ENCODE peak calls at places on chromosomes 4 and X, in six cellular contexts. One of them, this sample, is unnamed.

GRCh38 chrX:71067727-71068051 is 445 bp downstream of the SNX12 start:
- DNase-seq in upper lobe of right lung: no peak
- DNase-seq in HCT116: no peak
- DNase-seq in cardiac muscle cell: no peak
- DNase-seq in heart right ventricle: no peak
- DNase-seq in PC-9: no peak
- DNase-seq in this sample: no peak

GRCh38 chr4:54837576-54838140 is 179.9 kb downstream of the KIT start:
- DNase-seq in upper lobe of right lung: no peak
- DNase-seq in HCT116: no peak
- DNase-seq in cardiac muscle cell: no peak
- DNase-seq in heart right ventricle: no peak
- DNase-seq in PC-9: no peak
- DNase-seq in this sample: no peak

GRCh38 chrX:81316163-81316562 is 114.3 kb downstream of the SH3BGRL start:
- DNase-seq in upper lobe of right lung: no peak
- DNase-seq in HCT116: no peak
- DNase-seq in cardiac muscle cell: peak
- DNase-seq in heart right ventricle: no peak
- DNase-seq in PC-9: no peak
- DNase-seq in this sample: no peak

GRCh38 chrX:128106630-128107029 is 54.4 kb upstream of the ACTRT1 start:
- DNase-seq in upper lobe of right lung: no peak
- DNase-seq in HCT116: no peak
- DNase-seq in cardiac muscle cell: no peak
- DNase-seq in heart right ventricle: no peak
- DNase-seq in PC-9: no peak
- DNase-seq in this sample: no peak

GRCh38 chr4:7166981-7167700 is 25.2 kb upstream of the SORCS2 start:
- DNase-seq in upper lobe of right lung: peak
- DNase-seq in HCT116: no peak
- DNase-seq in cardiac muscle cell: no peak
- DNase-seq in heart right ventricle: no peak
- DNase-seq in PC-9: no peak
- DNase-seq in this sample: no peak

GRCh38 chr4:17055788-17056187 is 157.3 kb upstream of the LDB2 start:
- DNase-seq in upper lobe of right lung: no peak
- DNase-seq in HCT116: no peak
- DNase-seq in cardiac muscle cell: peak
- DNase-seq in heart right ventricle: no peak
- DNase-seq in PC-9: no peak
- DNase-seq in this sample: no peak

GRCh38 chrX:15973299-15973698 is 118.7 kb upstream of the AP1S2 start:
- DNase-seq in upper lobe of right lung: no peak
- DNase-seq in HCT116: peak
- DNase-seq in cardiac muscle cell: peak
- DNase-seq in heart right ventricle: peak
- DNase-seq in PC-9: peak
- DNase-seq in this sample: no peak

GRCh38 chr4:77697860-77698599 is 92.4 kb downstream of the CXCL13 start:
- DNase-seq in upper lobe of right lung: no peak
- DNase-seq in HCT116: peak
- DNase-seq in cardiac muscle cell: peak
- DNase-seq in heart right ventricle: no peak
- DNase-seq in PC-9: peak
- DNase-seq in this sample: peak

GRCh38 chr4:159296061-159296460 is 193.2 kb downstream of the RAPGEF2 start:
- DNase-seq in upper lobe of right lung: no peak
- DNase-seq in HCT116: no peak
- DNase-seq in cardiac muscle cell: no peak
- DNase-seq in heart right ventricle: no peak
- DNase-seq in PC-9: no peak
- DNase-seq in this sample: no peak

GRCh38 chr4:28225689-28226353 is 1365.2 kb downstream of the STIM2 start:
- DNase-seq in upper lobe of right lung: no peak
- DNase-seq in HCT116: no peak
- DNase-seq in cardiac muscle cell: peak
- DNase-seq in heart right ventricle: no peak
- DNase-seq in PC-9: no peak
- DNase-seq in this sample: no peak

GRCh38 chr4:30722092-30722915 is 2.1 kb downstream of the PCDH7 start:
- DNase-seq in upper lobe of right lung: no peak
- DNase-seq in HCT116: no peak
- DNase-seq in cardiac muscle cell: no peak
- DNase-seq in heart right ventricle: no peak
- DNase-seq in PC-9: no peak
- DNase-seq in this sample: no peak

GRCh38 chr4:7890635-7891393 is 48.8 kb downstream of the AFAP1 start:
- DNase-seq in upper lobe of right lung: no peak
- DNase-seq in HCT116: no peak
- DNase-seq in cardiac muscle cell: peak
- DNase-seq in heart right ventricle: no peak
- DNase-seq in PC-9: no peak
- DNase-seq in this sample: no peak

GRCh38 chr4:121113680-121114079 is 41.3 kb upstream of the NDNF start:
- DNase-seq in upper lobe of right lung: no peak
- DNase-seq in HCT116: no peak
- DNase-seq in cardiac muscle cell: no peak
- DNase-seq in heart right ventricle: no peak
- DNase-seq in PC-9: no peak
- DNase-seq in this sample: no peak

GRCh38 chr4:146165840-146166239 is 9.7 kb upstream of the LSM6 start:
- DNase-seq in upper lobe of right lung: no peak
- DNase-seq in HCT116: no peak
- DNase-seq in cardiac muscle cell: peak
- DNase-seq in heart right ventricle: no peak
- DNase-seq in PC-9: peak
- DNase-seq in this sample: no peak

GRCh38 chr4:1200425-1201035 is 28.1 kb upstream of the SPON2 start:
- DNase-seq in upper lobe of right lung: peak
- DNase-seq in HCT116: no peak
- DNase-seq in cardiac muscle cell: peak
- DNase-seq in heart right ventricle: peak
- DNase-seq in PC-9: no peak
- DNase-seq in this sample: peak

GRCh38 chrX:120568047-120568446 is 7.3 kb upstream of the CUL4B start:
- DNase-seq in upper lobe of right lung: no peak
- DNase-seq in HCT116: no peak
- DNase-seq in cardiac muscle cell: no peak
- DNase-seq in heart right ventricle: no peak
- DNase-seq in PC-9: peak
- DNase-seq in this sample: no peak

GRCh38 chr4:139267301-139267700 is 12.7 kb downstream of the MGARP start:
- DNase-seq in upper lobe of right lung: no peak
- DNase-seq in HCT116: no peak
- DNase-seq in cardiac muscle cell: no peak
- DNase-seq in heart right ventricle: no peak
- DNase-seq in PC-9: no peak
- DNase-seq in this sample: no peak

GRCh38 chr4:89539374-89539773 is 231.8 kb upstream of the GPRIN3 start:
- DNase-seq in upper lobe of right lung: no peak
- DNase-seq in HCT116: no peak
- DNase-seq in cardiac muscle cell: peak
- DNase-seq in heart right ventricle: no peak
- DNase-seq in PC-9: no peak
- DNase-seq in this sample: no peak

GRCh38 chr4:78645853-78646757 is 94.5 kb downstream of the ANXA3 start:
- DNase-seq in upper lobe of right lung: no peak
- DNase-seq in HCT116: no peak
- DNase-seq in cardiac muscle cell: peak
- DNase-seq in heart right ventricle: peak
- DNase-seq in PC-9: peak
- DNase-seq in this sample: peak

GRCh38 chr4:54032558-54033135 is 31.8 kb downstream of the CHIC2 start:
- DNase-seq in upper lobe of right lung: no peak
- DNase-seq in HCT116: no peak
- DNase-seq in cardiac muscle cell: no peak
- DNase-seq in heart right ventricle: no peak
- DNase-seq in PC-9: no peak
- DNase-seq in this sample: no peak

GRCh38 chrX:1453390-1453783 is 678 bp upstream of the ASMTL start:
- DNase-seq in upper lobe of right lung: no peak
- DNase-seq in HCT116: no peak
- DNase-seq in cardiac muscle cell: no peak
- DNase-seq in heart right ventricle: no peak
- DNase-seq in PC-9: no peak
- DNase-seq in this sample: no peak

GRCh38 chrX:49273181-49273727 is 3.7 kb downstream of the PPP1R3F start:
- DNase-seq in upper lobe of right lung: no peak
- DNase-seq in HCT116: no peak
- DNase-seq in cardiac muscle cell: no peak
- DNase-seq in heart right ventricle: no peak
- DNase-seq in PC-9: no peak
- DNase-seq in this sample: no peak

GRCh38 chrX:155535866-155536265 is 76.9 kb downstream of the TMLHE start:
- DNase-seq in upper lobe of right lung: no peak
- DNase-seq in HCT116: no peak
- DNase-seq in cardiac muscle cell: no peak
- DNase-seq in heart right ventricle: no peak
- DNase-seq in PC-9: no peak
- DNase-seq in this sample: no peak

DNA sequence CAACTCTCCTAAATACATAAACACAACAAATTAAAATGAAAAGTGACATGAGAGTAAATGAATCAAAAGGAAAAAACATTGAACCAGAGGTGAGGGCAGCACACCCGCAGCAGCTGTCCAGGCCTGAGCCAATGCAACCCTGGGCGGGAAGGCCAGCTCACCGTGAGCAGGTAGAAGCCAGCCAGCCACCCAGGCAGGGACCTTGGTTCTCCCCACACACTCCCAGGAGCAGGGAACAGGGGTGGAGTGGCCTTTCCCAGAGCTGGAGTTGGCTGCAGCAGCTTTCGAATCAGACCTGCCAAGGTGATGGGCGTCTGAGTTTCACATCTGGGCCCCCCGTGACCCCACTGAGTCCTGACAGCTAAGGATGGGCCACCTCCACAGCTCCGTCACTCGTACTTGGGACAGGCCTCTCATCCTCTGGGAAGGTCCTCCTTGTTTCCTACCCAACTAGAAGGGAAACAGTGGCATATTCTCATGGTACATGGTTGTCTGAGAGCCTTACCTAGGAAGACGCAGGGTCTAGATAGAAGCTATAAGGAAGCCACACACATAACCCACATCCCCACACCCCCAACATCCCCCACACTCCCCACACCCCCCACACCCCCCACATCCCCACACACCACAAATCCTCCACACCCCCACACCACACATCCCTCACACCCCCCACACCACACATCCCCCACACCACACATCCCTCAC is 172.2 kb downstream of the DCLK2 start:
- DNase-seq in upper lobe of right lung: no peak
- DNase-seq in HCT116: no peak
- DNase-seq in cardiac muscle cell: no peak
- DNase-seq in heart right ventricle: no peak
- DNase-seq in PC-9: no peak
- DNase-seq in this sample: no peak
- H3K27ac ChIP-seq in upper lobe of right lung: no peak
- H3K27ac ChIP-seq in HCT116: no peak
- H3K27ac ChIP-seq in cardiac muscle cell: no peak
- H3K27ac ChIP-seq in heart right ventricle: no peak
- H3K27ac ChIP-seq in PC-9: no peak
- H3K27ac ChIP-seq in this sample: no peak

GRCh38 chr4:143763587-143763986 is 63.1 kb upstream of the FREM3 start:
- DNase-seq in upper lobe of right lung: no peak
- DNase-seq in HCT116: no peak
- DNase-seq in cardiac muscle cell: no peak
- DNase-seq in heart right ventricle: no peak
- DNase-seq in PC-9: no peak
- DNase-seq in this sample: no peak

GRCh38 chr4:143771269-143771668 is 70.8 kb upstream of the FREM3 start:
- DNase-seq in upper lobe of right lung: no peak
- DNase-seq in HCT116: no peak
- DNase-seq in cardiac muscle cell: no peak
- DNase-seq in heart right ventricle: no peak
- DNase-seq in PC-9: no peak
- DNase-seq in this sample: no peak

GRCh38 chr4:143762511-143762910 is 62.0 kb upstream of the FREM3 start:
- DNase-seq in upper lobe of right lung: no peak
- DNase-seq in HCT116: no peak
- DNase-seq in cardiac muscle cell: no peak
- DNase-seq in heart right ventricle: no peak
- DNase-seq in PC-9: no peak
- DNase-seq in this sample: no peak

GRCh38 chr4:143768007-143768591 is 67.6 kb upstream of the FREM3 start:
- DNase-seq in upper lobe of right lung: no peak
- DNase-seq in HCT116: peak
- DNase-seq in cardiac muscle cell: no peak
- DNase-seq in heart right ventricle: peak
- DNase-seq in PC-9: no peak
- DNase-seq in this sample: no peak
- H3K4me3 ChIP-seq in upper lobe of right lung: no peak
- H3K4me3 ChIP-seq in HCT116: no peak
- H3K4me3 ChIP-seq in cardiac muscle cell: no peak
- H3K4me3 ChIP-seq in heart right ventricle: no peak
- H3K4me3 ChIP-seq in PC-9: no peak
- H3K4me3 ChIP-seq in this sample: no peak

DNA sequence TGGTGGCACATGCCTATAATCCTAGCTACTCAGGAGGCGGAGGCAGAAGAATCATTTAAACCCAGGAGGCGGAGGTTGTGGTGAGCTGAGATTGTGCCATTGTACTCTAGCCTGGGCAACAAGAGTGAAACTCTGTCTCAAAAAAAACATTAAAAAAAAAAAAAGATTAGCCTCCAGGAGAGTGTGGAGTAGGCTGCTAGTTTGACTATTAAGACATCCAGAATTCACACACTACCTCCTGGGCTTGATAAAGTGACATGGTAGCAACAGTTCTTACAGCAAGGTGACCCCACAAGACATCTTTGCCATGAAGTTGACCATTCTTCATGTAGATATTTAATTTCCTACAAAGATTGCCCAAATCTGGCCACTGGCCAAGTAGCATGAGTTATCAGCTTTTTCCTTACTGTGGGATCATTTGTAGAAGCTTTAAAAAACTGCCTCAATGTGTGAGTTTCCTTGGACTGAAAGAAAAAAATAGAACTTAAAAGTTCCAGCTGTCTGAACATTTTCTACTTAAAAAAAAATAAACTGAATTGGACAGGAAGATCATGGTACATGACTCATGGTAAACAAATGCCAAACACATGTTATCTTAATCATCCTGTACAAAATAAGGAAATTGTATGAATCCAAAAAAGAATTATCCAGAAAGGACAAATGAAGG is 35.3 kb upstream of the SPRY1 start:
- DNase-seq in upper lobe of right lung: no peak
- DNase-seq in HCT116: no peak
- DNase-seq in cardiac muscle cell: peak
- DNase-seq in heart right ventricle: no peak
- DNase-seq in PC-9: no peak
- DNase-seq in this sample: peak
- H3K27ac ChIP-seq in upper lobe of right lung: no peak
- H3K27ac ChIP-seq in HCT116: no peak
- H3K27ac ChIP-seq in cardiac muscle cell: no peak
- H3K27ac ChIP-seq in heart right ventricle: peak
- H3K27ac ChIP-seq in PC-9: peak
- H3K27ac ChIP-seq in this sample: no peak

DNA sequence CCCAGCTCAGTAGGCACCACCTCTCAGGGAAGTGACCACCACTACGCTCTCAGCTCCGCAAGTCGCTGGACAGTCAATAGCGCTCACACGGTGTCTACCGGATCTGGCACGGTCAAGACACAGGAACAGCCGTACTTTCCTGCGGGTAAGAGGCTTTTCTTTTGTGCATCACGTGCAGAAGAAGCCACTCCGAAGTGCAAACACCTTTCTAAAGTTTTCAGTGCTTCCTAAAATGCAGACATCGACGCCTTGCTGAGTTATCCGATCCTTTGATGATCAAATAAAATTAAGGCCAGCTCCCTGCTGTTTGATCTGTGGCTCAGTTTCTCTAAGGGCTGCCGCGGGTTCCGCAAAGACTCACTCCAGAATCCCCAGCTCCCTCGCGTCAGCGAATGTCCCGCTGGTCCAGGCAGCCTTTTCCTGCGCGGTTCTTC is 71.8 kb downstream of the FBXO8 start:
- DNase-seq in upper lobe of right lung: no peak
- DNase-seq in HCT116: no peak
- DNase-seq in cardiac muscle cell: no peak
- DNase-seq in heart right ventricle: no peak
- DNase-seq in PC-9: no peak
- DNase-seq in this sample: no peak
- H3K4me3 ChIP-seq in upper lobe of right lung: no peak
- H3K4me3 ChIP-seq in HCT116: no peak
- H3K4me3 ChIP-seq in cardiac muscle cell: peak
- H3K4me3 ChIP-seq in heart right ventricle: no peak
- H3K4me3 ChIP-seq in PC-9: no peak
- H3K4me3 ChIP-seq in this sample: no peak

This sample was measured in right cardiac atrium.